ENCODE peak calls at places on chromosome 19, in nine cellular contexts. One of them, this sample, is unnamed.

GRCh38 chr19:10096615-10096963 is 5.9 kb downstream of the ANGPTL6 start:
- DNase-seq in pancreas: no peak
- DNase-seq in GM23248: peak
- DNase-seq in PC-9: no peak
- DNase-seq in tibial artery: peak
- DNase-seq in neural progenitor cell: no peak
- DNase-seq in epithelial cell of prostate: no peak
- DNase-seq in aorta: no peak
- DNase-seq in fibroblast of lung: no peak
- DNase-seq in this sample: no peak

GRCh38 chr19:11479090-11479469 is 1.8 kb downstream of the ELAVL3 start:
- DNase-seq in pancreas: no peak
- DNase-seq in GM23248: no peak
- DNase-seq in PC-9: no peak
- DNase-seq in tibial artery: no peak
- DNase-seq in neural progenitor cell: no peak
- DNase-seq in epithelial cell of prostate: no peak
- DNase-seq in aorta: no peak
- DNase-seq in fibroblast of lung: no peak
- DNase-seq in this sample: no peak

GRCh38 chr19:55657004-55657747 is 2.3 kb downstream of the U2AF2 start:
- DNase-seq in pancreas: no peak
- DNase-seq in GM23248: peak
- DNase-seq in PC-9: peak
- DNase-seq in tibial artery: no peak
- DNase-seq in neural progenitor cell: no peak
- DNase-seq in epithelial cell of prostate: no peak
- DNase-seq in aorta: no peak
- DNase-seq in fibroblast of lung: no peak
- DNase-seq in this sample: no peak

GRCh38 chr19:10120538-10121198 is 969 bp upstream of the EIF3G start:
- DNase-seq in pancreas: no peak
- DNase-seq in GM23248: peak
- DNase-seq in PC-9: peak
- DNase-seq in tibial artery: no peak
- DNase-seq in neural progenitor cell: no peak
- DNase-seq in epithelial cell of prostate: peak
- DNase-seq in aorta: no peak
- DNase-seq in fibroblast of lung: peak
- DNase-seq in this sample: no peak

GRCh38 chr19:34556500-34556899 is 74.9 kb downstream of the WTIP start:
- DNase-seq in pancreas: peak
- DNase-seq in GM23248: peak
- DNase-seq in PC-9: no peak
- DNase-seq in tibial artery: no peak
- DNase-seq in neural progenitor cell: peak
- DNase-seq in epithelial cell of prostate: no peak
- DNase-seq in aorta: no peak
- DNase-seq in fibroblast of lung: no peak
- DNase-seq in this sample: peak

GRCh38 chr19:38266981-38267597 is 2.7 kb downstream of the SPINT2 start:
- DNase-seq in pancreas: no peak
- DNase-seq in GM23248: peak
- DNase-seq in PC-9: peak
- DNase-seq in tibial artery: no peak
- DNase-seq in neural progenitor cell: no peak
- DNase-seq in epithelial cell of prostate: peak
- DNase-seq in aorta: no peak
- DNase-seq in fibroblast of lung: peak
- DNase-seq in this sample: peak

GRCh38 chr19:42477117-42477516 is 34.4 kb upstream of the CXCL17 start:
- DNase-seq in pancreas: no peak
- DNase-seq in GM23248: no peak
- DNase-seq in PC-9: no peak
- DNase-seq in tibial artery: no peak
- DNase-seq in neural progenitor cell: no peak
- DNase-seq in epithelial cell of prostate: no peak
- DNase-seq in aorta: no peak
- DNase-seq in fibroblast of lung: no peak
- DNase-seq in this sample: no peak

GRCh38 chr19:13430790-13431582 is 75.3 kb downstream of the CACNA1A start:
- DNase-seq in pancreas: peak
- DNase-seq in GM23248: peak
- DNase-seq in PC-9: no peak
- DNase-seq in tibial artery: no peak
- DNase-seq in neural progenitor cell: peak
- DNase-seq in epithelial cell of prostate: no peak
- DNase-seq in aorta: peak
- DNase-seq in fibroblast of lung: peak
- DNase-seq in this sample: peak

GRCh38 chr19:30450101-30450500 is 77.9 kb downstream of the ZNF536 start:
- DNase-seq in pancreas: no peak
- DNase-seq in GM23248: peak
- DNase-seq in PC-9: no peak
- DNase-seq in tibial artery: no peak
- DNase-seq in neural progenitor cell: peak
- DNase-seq in epithelial cell of prostate: no peak
- DNase-seq in aorta: no peak
- DNase-seq in fibroblast of lung: peak
- DNase-seq in this sample: peak

GRCh38 chr19:58218899-58219298 is 9.8 kb upstream of the ZNF544 start:
- DNase-seq in pancreas: no peak
- DNase-seq in GM23248: peak
- DNase-seq in PC-9: no peak
- DNase-seq in tibial artery: no peak
- DNase-seq in neural progenitor cell: peak
- DNase-seq in epithelial cell of prostate: no peak
- DNase-seq in aorta: no peak
- DNase-seq in fibroblast of lung: peak
- DNase-seq in this sample: peak

GRCh38 chr19:35545855-35546381 is 492 bp downstream of the TMEM147 start:
- DNase-seq in pancreas: peak
- DNase-seq in GM23248: peak
- DNase-seq in PC-9: peak
- DNase-seq in tibial artery: no peak
- DNase-seq in neural progenitor cell: no peak
- DNase-seq in epithelial cell of prostate: no peak
- DNase-seq in aorta: peak
- DNase-seq in fibroblast of lung: peak
- DNase-seq in this sample: peak

GRCh38 chr19:58395220-58395978 is at the start of gene RNF225:
- DNase-seq in pancreas: peak
- DNase-seq in GM23248: no peak
- DNase-seq in PC-9: peak
- DNase-seq in tibial artery: no peak
- DNase-seq in neural progenitor cell: no peak
- DNase-seq in epithelial cell of prostate: peak
- DNase-seq in aorta: no peak
- DNase-seq in fibroblast of lung: no peak
- DNase-seq in this sample: peak

GRCh38 chr19:860481-861098 is 1.1 kb downstream of the CFD start:
- DNase-seq in pancreas: peak
- DNase-seq in GM23248: peak
- DNase-seq in PC-9: peak
- DNase-seq in tibial artery: peak
- DNase-seq in neural progenitor cell: peak
- DNase-seq in epithelial cell of prostate: peak
- DNase-seq in aorta: no peak
- DNase-seq in fibroblast of lung: peak
- DNase-seq in this sample: peak

DNA sequence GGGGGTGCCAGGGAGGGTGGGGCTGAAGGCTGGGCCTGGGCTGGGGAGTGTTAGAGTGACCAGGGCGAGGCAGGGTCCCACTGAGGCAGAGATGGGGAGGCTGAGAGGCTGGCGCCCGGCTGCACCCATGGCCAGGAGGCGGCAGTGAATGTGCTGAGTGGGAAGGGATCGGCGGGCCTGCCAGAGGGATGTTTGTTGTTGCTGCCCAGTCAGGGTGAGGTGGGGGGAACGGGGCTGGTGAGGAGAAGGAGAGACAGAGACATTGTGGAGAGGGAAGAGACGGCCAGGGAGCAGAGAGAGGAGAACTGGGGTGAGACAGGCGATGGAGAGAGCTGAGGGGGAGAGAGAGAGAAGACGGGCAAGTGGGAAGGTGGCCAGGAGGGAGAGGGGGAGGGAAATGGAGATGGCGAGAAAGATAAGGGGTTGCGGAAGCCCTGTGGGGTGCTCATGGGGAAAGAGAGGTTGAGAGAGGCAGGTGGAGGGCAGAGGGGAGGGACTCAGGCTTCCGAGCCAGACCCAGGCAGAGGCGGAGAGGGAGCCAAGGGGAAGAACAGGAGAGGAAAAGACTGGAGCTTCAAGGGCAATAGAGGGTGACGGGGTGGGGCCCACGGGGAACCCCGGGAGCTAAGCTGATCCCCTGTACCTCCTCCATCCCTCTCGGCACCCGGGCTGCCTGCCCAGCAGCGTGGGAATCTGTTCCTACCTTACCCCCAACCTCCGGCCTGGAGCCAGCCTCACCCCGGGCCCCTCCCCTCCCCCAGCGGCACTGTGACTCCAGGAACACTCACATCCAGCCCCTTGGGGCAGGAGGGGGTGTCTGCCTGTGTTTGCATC is 690 bp upstream of the B3GNT8 start:
- DNase-seq in pancreas: no peak
- DNase-seq in GM23248: peak
- DNase-seq in PC-9: no peak
- DNase-seq in tibial artery: no peak
- DNase-seq in neural progenitor cell: peak
- DNase-seq in epithelial cell of prostate: no peak
- DNase-seq in aorta: peak
- DNase-seq in fibroblast of lung: peak
- DNase-seq in this sample: peak
- H3K27ac ChIP-seq in pancreas: peak
- H3K27ac ChIP-seq in GM23248: peak
- H3K27ac ChIP-seq in PC-9: no peak
- H3K27ac ChIP-seq in tibial artery: peak
- H3K27ac ChIP-seq in neural progenitor cell: peak
- H3K27ac ChIP-seq in epithelial cell of prostate: peak
- H3K27ac ChIP-seq in aorta: peak
- H3K27ac ChIP-seq in fibroblast of lung: peak
- H3K27ac ChIP-seq in this sample: peak

DNA sequence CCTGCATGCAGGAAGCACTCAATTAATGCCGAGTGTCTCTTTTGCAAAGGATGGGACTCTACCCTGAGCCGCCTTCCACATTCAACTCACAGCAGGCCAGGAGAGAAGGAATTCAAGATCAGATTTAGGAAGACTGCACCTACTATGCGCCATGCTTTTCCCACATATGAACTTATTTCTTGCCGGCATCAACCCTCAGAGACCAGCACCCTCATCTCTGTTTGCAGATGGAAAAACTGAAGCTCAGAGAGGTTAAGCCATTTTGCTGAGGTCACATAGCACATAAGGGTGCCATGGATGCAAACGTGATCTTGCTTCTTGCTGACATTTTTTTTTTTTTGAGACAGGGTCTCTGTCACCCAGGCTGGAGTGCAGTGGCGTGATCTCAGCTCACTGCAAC is 14.2 kb upstream of the SEMA6B start:
- DNase-seq in pancreas: no peak
- DNase-seq in GM23248: no peak
- DNase-seq in PC-9: no peak
- DNase-seq in tibial artery: no peak
- DNase-seq in neural progenitor cell: no peak
- DNase-seq in epithelial cell of prostate: no peak
- DNase-seq in aorta: no peak
- DNase-seq in fibroblast of lung: no peak
- DNase-seq in this sample: no peak
- H3K27ac ChIP-seq in pancreas: no peak
- H3K27ac ChIP-seq in GM23248: no peak
- H3K27ac ChIP-seq in PC-9: no peak
- H3K27ac ChIP-seq in tibial artery: no peak
- H3K27ac ChIP-seq in neural progenitor cell: no peak
- H3K27ac ChIP-seq in epithelial cell of prostate: no peak
- H3K27ac ChIP-seq in aorta: no peak
- H3K27ac ChIP-seq in fibroblast of lung: no peak
- H3K27ac ChIP-seq in this sample: no peak

DNA sequence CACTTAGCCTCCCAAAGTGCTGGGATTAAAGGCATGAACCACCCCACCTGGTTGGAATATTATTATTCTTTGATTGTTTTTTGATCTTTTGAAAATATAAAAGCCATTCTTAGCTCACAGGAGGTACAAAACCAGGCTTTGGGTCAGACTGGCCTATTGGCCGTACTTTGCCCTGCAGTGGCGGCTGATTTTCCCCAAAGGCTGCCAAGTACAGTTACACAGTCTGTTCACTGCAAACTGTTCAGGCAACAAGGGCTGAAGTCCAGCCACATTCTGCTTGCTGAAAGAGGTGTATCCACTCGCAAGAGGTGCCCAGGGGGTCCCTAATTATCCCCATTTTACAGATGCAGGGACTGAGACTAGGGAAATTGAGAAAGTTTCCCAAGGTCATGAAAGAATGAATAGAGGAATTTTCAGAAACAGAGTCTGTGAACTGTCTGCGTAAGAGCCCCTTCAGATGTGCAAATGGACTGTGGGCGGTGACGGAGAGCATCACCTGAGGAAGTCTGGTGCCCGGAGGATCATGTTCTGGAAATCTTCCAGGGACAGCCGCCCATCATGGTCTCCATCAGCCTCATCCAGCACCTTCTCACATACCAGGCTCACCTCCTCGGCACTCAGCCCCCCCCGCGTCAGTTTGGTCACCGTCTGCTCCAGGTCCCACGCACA is 9.0 kb downstream of the CIB3 start:
- DNase-seq in pancreas: no peak
- DNase-seq in GM23248: no peak
- DNase-seq in PC-9: no peak
- DNase-seq in tibial artery: no peak
- DNase-seq in neural progenitor cell: no peak
- DNase-seq in epithelial cell of prostate: no peak
- DNase-seq in aorta: no peak
- DNase-seq in fibroblast of lung: no peak
- DNase-seq in this sample: no peak
- H3K27ac ChIP-seq in pancreas: no peak
- H3K27ac ChIP-seq in GM23248: no peak
- H3K27ac ChIP-seq in PC-9: peak
- H3K27ac ChIP-seq in tibial artery: no peak
- H3K27ac ChIP-seq in neural progenitor cell: no peak
- H3K27ac ChIP-seq in epithelial cell of prostate: no peak
- H3K27ac ChIP-seq in aorta: no peak
- H3K27ac ChIP-seq in fibroblast of lung: no peak
- H3K27ac ChIP-seq in this sample: no peak

DNA sequence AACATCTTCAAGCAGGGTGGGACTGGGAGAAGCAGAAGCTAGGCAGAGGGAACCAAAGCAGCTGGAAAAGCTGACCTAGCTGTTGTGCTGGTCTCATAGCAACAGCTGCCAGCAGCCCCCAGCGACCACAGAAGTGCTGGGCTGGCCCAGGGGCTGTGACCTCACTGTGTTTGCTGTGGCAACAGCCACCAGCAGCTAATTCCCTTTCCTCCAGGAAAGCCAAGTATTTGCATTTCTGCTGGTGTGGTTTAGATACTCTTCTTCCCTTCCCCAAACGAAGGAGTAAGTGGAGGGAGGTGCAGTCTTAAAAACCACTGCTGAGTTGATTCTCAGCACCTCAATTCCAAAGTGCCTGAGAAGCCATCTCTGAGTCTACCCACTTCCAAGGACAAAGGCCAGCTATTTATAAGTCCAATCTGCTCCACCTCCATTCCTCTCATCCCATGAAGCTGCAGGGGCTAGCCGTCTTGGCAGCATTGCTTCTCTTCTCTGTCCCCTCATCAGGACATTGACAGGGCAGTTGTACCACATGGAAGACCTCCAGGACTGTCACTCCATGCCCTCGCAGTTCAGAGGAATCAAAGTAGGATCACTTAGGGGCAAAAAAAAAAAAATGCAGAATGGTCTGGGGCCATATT is 11.5 kb upstream of the CCDC97 start:
- DNase-seq in pancreas: no peak
- DNase-seq in GM23248: peak
- DNase-seq in PC-9: no peak
- DNase-seq in tibial artery: peak
- DNase-seq in neural progenitor cell: no peak
- DNase-seq in epithelial cell of prostate: no peak
- DNase-seq in aorta: peak
- DNase-seq in fibroblast of lung: peak
- DNase-seq in this sample: peak
- H3K27ac ChIP-seq in pancreas: no peak
- H3K27ac ChIP-seq in GM23248: peak
- H3K27ac ChIP-seq in PC-9: no peak
- H3K27ac ChIP-seq in tibial artery: peak
- H3K27ac ChIP-seq in neural progenitor cell: no peak
- H3K27ac ChIP-seq in epithelial cell of prostate: no peak
- H3K27ac ChIP-seq in aorta: peak
- H3K27ac ChIP-seq in fibroblast of lung: peak
- H3K27ac ChIP-seq in this sample: no peak

This sample was measured in mesendoderm.